ENCODE peak calls at places on chromosomes 6 and 20, in nine cellular contexts. Y, O, I, D, P, B, H, A and K are unnamed samples.
A peak's percentile ranks its signal among the peaks of the same experiment; 100 is the strongest.

GRCh38 chr6:130946076-130946475 is 117.0 kb downstream of the EPB41L2 start:
- DNase-seq in B (no peak), O (no peak), A (no peak), H (no peak), D (peak; percentile 43), P (peak; percentile 51), I (no peak), Y (no peak), K (no peak)

GRCh38 chr20:34529742-34530141 is 13.5 kb downstream of the DYNLRB1 start:
- DNase-seq in D (no peak), B (no peak), P (no peak), A (no peak), I (no peak), O (no peak), Y (no peak), H (no peak), K (no peak)

GRCh38 chr6:84623956-84624680 is 140.3 kb downstream of the TBX18 start:
- DNase-seq in I (no peak), O (peak; percentile 56), D (peak; percentile 68), P (peak; percentile 87), B (no peak), A (no peak), Y (no peak), H (peak; percentile 75), K (no peak)

GRCh38 chr6:28988536-28989415 is 16.3 kb downstream of the ZNF311 start:
- DNase-seq in Y (peak; percentile 95), A (peak; percentile 58), H (peak; percentile 68), D (no peak), B (peak; percentile 79), I (peak; percentile 76), P (peak; percentile 61), O (peak; percentile 47), K (peak; percentile 51)

GRCh38 chr20:609371-609964 is 641 bp downstream of the TCF15 start:
- DNase-seq in D (no peak), B (peak; percentile 37), H (no peak), O (no peak), P (no peak), Y (no peak), I (no peak), A (no peak), K (no peak)

GRCh38 chr6:29627762-29628418 is 5.1 kb downstream of the GABBR1 start:
- DNase-seq in B (peak; percentile 67), H (peak; percentile 27), D (peak; percentile 3), I (peak; percentile 58), A (peak; percentile 17), O (peak; percentile 48), P (peak; percentile 91), Y (peak; percentile 94), K (peak; percentile 52)

GRCh38 chr20:44112889-44113641 is 73.9 kb downstream of the JPH2 start:
- DNase-seq in Y (no peak), D (no peak), A (no peak), I (no peak), O (no peak), P (no peak), H (no peak), B (no peak), K (no peak)

GRCh38 chr20:44961868-44962267 is 1.7 kb upstream of the TOMM34 start:
- DNase-seq in P (peak; percentile 24), Y (no peak), O (peak; percentile 54), A (no peak), D (no peak), I (no peak), B (no peak), H (peak; percentile 59), K (no peak)

GRCh38 chr6:25442898-25443297 is 163.7 kb downstream of the CARMIL1 start:
- DNase-seq in Y (no peak), B (no peak), I (no peak), P (peak; percentile 5), D (no peak), H (no peak), A (no peak), O (no peak), K (no peak)

GRCh38 chr6:26306248-26306647 is 58.8 kb upstream of the BTN3A2 start:
- DNase-seq in B (no peak), P (no peak), A (no peak), D (no peak), Y (no peak), O (no peak), I (no peak), H (no peak), K (no peak)

GRCh38 chr6:143397229-143398222 is 53.0 kb downstream of the ADAT2 start:
- DNase-seq in H (peak; percentile 100), I (no peak), O (peak; percentile 99), Y (peak; percentile 70), A (peak; percentile 10), B (peak; percentile 77), P (peak; percentile 92), D (peak; percentile 99), K (peak; percentile 46)

GRCh38 chr6:170102038-170102437 is 188.8 kb downstream of the DLL1 start:
- DNase-seq in D (no peak), P (no peak), B (no peak), O (no peak), A (no peak), Y (peak; percentile 27), I (no peak), H (no peak), K (peak; percentile 30)

DNA sequence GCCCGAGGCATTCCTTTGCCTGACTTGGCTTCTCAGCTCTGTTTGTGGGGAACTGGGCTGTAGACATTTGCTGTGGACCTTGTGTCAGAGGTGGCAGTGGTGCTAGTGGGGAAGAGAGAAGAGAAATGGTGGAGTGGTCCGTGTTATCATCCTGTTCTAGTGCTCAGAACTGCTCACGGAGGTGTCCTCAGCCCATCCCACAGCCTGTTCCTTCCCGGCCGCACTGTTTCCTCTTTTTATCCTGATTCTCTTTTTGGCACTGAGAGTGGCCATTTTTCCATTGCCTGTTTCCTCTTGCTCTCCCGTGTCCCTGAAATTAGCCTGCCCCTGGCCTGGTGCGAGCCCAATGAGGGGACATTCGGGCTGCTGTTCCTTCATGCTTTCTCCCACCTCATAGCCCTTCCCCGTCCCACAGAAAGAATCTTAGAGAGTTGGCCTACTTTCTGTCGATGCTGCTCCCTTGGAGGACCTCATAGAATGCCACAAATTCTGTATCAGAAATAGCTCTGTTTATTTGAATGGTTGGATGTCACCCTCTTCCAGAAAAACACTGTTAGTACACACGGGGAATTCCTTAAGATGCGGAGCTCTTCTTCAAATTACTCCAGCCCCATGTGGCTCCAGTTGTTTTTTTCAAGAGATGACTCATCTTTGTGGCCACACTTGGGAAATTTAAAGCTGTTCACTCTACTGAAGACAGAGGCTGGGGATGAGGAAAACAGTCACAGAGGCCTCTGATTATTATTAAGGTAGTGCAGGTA is 26.1 kb downstream of the FARS2 start:
- DNase-seq in H (peak; percentile 71), Y (no peak), P (peak; percentile 82), I (no peak), B (no peak), A (no peak), D (peak; percentile 78), O (peak; percentile 63), K (no peak)
- TF ChIP-seq CTCF in H (no peak), Y (no peak), P (no peak), I (no peak), B (no peak), A (no peak), D (no peak), O (no peak), K (no peak)

DNA sequence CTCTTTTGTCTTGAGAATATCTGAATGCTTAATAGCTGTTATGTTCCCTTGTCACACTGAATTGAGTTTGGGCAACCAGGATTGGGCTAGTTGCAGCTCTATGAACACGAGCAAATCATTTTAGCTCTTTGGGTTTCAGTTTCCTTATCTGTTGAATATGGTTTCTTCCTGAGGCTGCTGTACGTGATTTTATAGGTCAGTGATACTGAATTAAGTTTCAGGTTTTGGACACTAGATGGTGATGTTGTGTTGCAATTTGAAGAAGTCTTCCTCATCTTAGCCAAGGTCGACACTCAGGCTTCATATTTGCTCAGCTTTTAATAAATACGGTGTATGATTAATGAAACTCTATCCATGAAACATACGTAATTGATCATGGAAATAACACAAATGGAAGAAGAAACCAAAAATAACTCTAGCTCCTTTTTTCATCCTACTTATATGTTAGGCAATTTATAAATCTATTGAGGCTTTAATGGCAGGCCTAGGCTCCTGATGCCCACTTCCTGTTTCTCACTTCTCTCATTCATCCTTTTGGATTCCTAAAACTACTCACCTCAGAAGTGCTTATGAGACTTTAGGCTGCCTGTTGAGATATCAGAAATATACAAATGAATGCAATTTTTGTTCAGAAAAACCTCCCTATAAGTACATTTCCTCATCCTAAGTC is 354.1 kb upstream of the MAP3K7 start:
- DNase-seq in Y (no peak), I (no peak), D (peak; percentile 68), H (peak; percentile 78), A (no peak), P (peak; percentile 75), O (peak; percentile 30), B (no peak), K (no peak)
- TF ChIP-seq CTCF in Y (peak; percentile 77), I (peak; percentile 80), D (peak; percentile 51), H (peak; percentile 56), A (peak; percentile 69), P (peak; percentile 44), O (peak; percentile 55), B (peak; percentile 43), K (peak; percentile 56)

GRCh38 chr6:87407531-87407895 is 259 bp upstream of the CFAP206 start:
- DNase-seq in I (no peak), Y (no peak), A (no peak), D (no peak), H (peak; percentile 42), O (no peak), B (no peak), P (peak; percentile 55), K (no peak)

GRCh38 chr6:87408721-87409155 is 966 bp downstream of the CFAP206 start:
- DNase-seq in I (no peak), H (no peak), B (no peak), D (no peak), A (no peak), Y (no peak), O (no peak), P (no peak), K (no peak)

GRCh38 chr6:87407896-87408720 is at the start of gene CFAP206:
- DNase-seq in I (peak; percentile 75), O (peak; percentile 90), H (peak; percentile 87), Y (peak; percentile 86), P (peak; percentile 90), A (peak; percentile 68), B (peak; percentile 89), D (peak; percentile 76), K (peak; percentile 71)
- TF ChIP-seq CTCF in I (no peak), O (peak; percentile 19), H (no peak), Y (peak; percentile 14), P (peak; percentile 19), A (no peak), B (peak; percentile 4), D (peak; percentile 19), K (no peak)

GRCh38 chr20:36177716-36178115 is 23.2 kb downstream of the EPB41L1 start:
- DNase-seq in A (no peak), H (no peak), P (no peak), Y (no peak), B (no peak), I (no peak), O (no peak), D (no peak), K (no peak)

GRCh38 chr20:36179170-36179945 is 24.8 kb downstream of the EPB41L1 start:
- DNase-seq in Y (no peak), A (no peak), P (no peak), B (no peak), D (no peak), O (no peak), I (peak; percentile 44), H (no peak), K (no peak)

GRCh38 chr20:36173451-36173933 is 19.0 kb downstream of the EPB41L1 start:
- DNase-seq in I (peak; percentile 82), B (no peak), H (no peak), Y (peak; percentile 92), P (peak; percentile 6), D (no peak), A (no peak), O (no peak), K (no peak)

GRCh38 chr20:36175016-36175415 is 20.5 kb downstream of the EPB41L1 start:
- DNase-seq in O (no peak), A (no peak), B (no peak), H (no peak), P (no peak), D (no peak), I (no peak), Y (no peak), K (no peak)

GRCh38 chr20:36175475-36175995 is 21.0 kb downstream of the EPB41L1 start:
- DNase-seq in A (no peak), I (no peak), B (no peak), H (no peak), D (no peak), O (no peak), Y (no peak), P (no peak), K (no peak)
- TF ChIP-seq CTCF in A (no peak), I (no peak), B (no peak), H (no peak), D (no peak), O (no peak), Y (no peak), P (no peak), K (no peak)